ENCODE peak calls at places on chromosomes 16 and 17, in five cellular contexts. S, A, W, T and M are unnamed samples.

GRCh38 chr17:39139137-39139516 is 12.3 kb downstream of the PLXDC1 start:
- DNase-seq in S (no peak), A (no peak), W (no peak), T (no peak), M (no peak)

GRCh38 chr17:76378548-76379274 is 5.7 kb upstream of the SPHK1 start:
- DNase-seq in S (no peak), A (no peak), W (no peak), T (no peak), M (no peak)

GRCh38 chr17:2253362-2253761 is 50.2 kb downstream of the SMG6 start:
- DNase-seq in S (no peak), A (no peak), W (no peak), T (no peak), M (no peak)

GRCh38 chr16:65534121-65534528 is 412.3 kb upstream of the CDH11 start:
- DNase-seq in S (no peak), A (no peak), W (no peak), T (no peak), M (no peak)

GRCh38 chr16:28538733-28539596 is at the start of gene NUPR1:
- DNase-seq in S (no peak), A (no peak), W (no peak), T (no peak), M (no peak)

GRCh38 chr16:49837673-49838360 is 18.1 kb downstream of the ZNF423 start:
- DNase-seq in S (no peak), A (no peak), W (no peak), T (no peak), M (no peak)

GRCh38 chr16:21611546-21612384 is 12.4 kb downstream of the METTL9 start:
- DNase-seq in S (no peak), A (no peak), W (no peak), T (no peak), M (no peak)

GRCh38 chr17:42484304-42484703 is 25.6 kb downstream of the ATP6V0A1 start:
- DNase-seq in S (peak; percentile 83), A (no peak), W (peak; percentile 7), T (peak; percentile 4), M (peak; percentile 100)

GRCh38 chr16:10744370-10745030 is 858 bp downstream of the NUBP1 start:
- DNase-seq in S (peak; percentile 48), A (peak; percentile 2), W (no peak), T (no peak), M (no peak)

GRCh38 chr16:4369006-4369766 is 2.5 kb upstream of the VASN start:
- DNase-seq in S (no peak), A (no peak), W (no peak), T (no peak), M (no peak)

GRCh38 chr17:50953831-50954601 is 87.9 kb upstream of the TOB1 start:
- DNase-seq in S (no peak), A (no peak), W (peak; percentile 49), T (no peak), M (no peak)

GRCh38 chr17:9356488-9356911 is 219.1 kb downstream of the STX8 start:
- DNase-seq in S (no peak), A (no peak), W (peak; percentile 24), T (no peak), M (no peak)

GRCh38 chr16:27689711-27690110 is 139.8 kb downstream of the KATNIP start:
- DNase-seq in S (no peak), A (no peak), W (no peak), T (no peak), M (no peak)

GRCh38 chr17:66833201-66833600 is 1.7 kb upstream of the CACNG5 start:
- DNase-seq in S (no peak), A (no peak), W (no peak), T (no peak), M (no peak)

GRCh38 chr17:17206913-17207368 is 808 bp upstream of the PLD6 start:
- DNase-seq in S (no peak), A (no peak), W (no peak), T (no peak), M (no peak)

GRCh38 chr17:35521150-35521549 is 16.3 kb downstream of the SLFN12L start:
- DNase-seq in S (no peak), A (no peak), W (no peak), T (no peak), M (no peak)

GRCh38 chr16:27304881-27305280 is 8.9 kb upstream of the IL4R start:
- DNase-seq in S (no peak), A (no peak), W (no peak), T (no peak), M (no peak)

GRCh38 chr16:70250748-70251650 is 741 bp downstream of the EXOSC6 start:
- DNase-seq in S (peak; percentile 36), A (no peak), W (peak; percentile 59), T (no peak), M (no peak)

GRCh38 chr16:22010902-22011301 is 3.0 kb downstream of the MOSMO start:
- DNase-seq in S (no peak), A (no peak), W (no peak), T (no peak), M (no peak)

GRCh38 chr17:29250666-29251065 is 4.0 kb downstream of the CRYBA1 start:
- DNase-seq in S (no peak), A (no peak), W (no peak), T (no peak), M (no peak)

GRCh38 chr17:266701-267656 is 85.5 kb upstream of the DOC2B start:
- DNase-seq in S (no peak), A (no peak), W (no peak), T (no peak), M (no peak)

GRCh38 chr16:29029168-29029994 is 44.5 kb downstream of the LAT start:
- DNase-seq in S (no peak), A (no peak), W (peak; percentile 79), T (no peak), M (no peak)

GRCh38 chr17:18028684-18029540 is 10.1 kb downstream of the ATPAF2 start:
- DNase-seq in S (no peak), A (no peak), W (no peak), T (no peak), M (no peak)

GRCh38 chr16:29809031-29809747 is 2.8 kb upstream of the PRRT2 start:
- DNase-seq in S (no peak), A (no peak), W (no peak), T (no peak), M (no peak)

DNA sequence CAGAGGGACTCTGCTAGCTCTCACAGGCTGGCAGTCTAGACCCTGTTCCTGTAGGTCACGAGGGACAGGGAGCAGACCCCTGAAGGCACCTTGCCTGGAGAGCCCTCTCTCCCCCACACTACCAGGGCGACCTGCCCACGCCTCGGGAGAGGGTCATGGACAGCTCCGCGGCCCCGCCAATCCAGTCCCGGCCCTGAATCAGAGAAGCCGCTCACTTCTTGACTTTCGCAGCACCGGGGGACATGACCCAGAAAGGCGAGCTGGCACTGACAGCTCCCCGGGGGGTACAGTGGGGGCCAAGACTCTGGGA is 5.1 kb downstream of the KIFC3 start:
- DNase-seq in S (no peak), A (no peak), W (no peak), T (no peak), M (no peak)
- H3K4me3 ChIP-seq in S (peak overlapping the region; percentile 78), A (no peak overlapping the region), W (no peak overlapping the region), T (no peak overlapping the region), M (no peak overlapping the region)

GRCh38 chr17:75348386-75349012 is 57.0 kb downstream of the GRB2 start:
- DNase-seq in S (no peak), A (no peak), W (no peak), T (no peak), M (no peak)

GRCh38 chr17:75350029-75350428 is 55.4 kb downstream of the GRB2 start:
- DNase-seq in S (no peak), A (no peak), W (no peak), T (no peak), M (no peak)

GRCh38 chr17:75350706-75351105 is 54.8 kb downstream of the GRB2 start:
- DNase-seq in S (no peak), A (no peak), W (no peak), T (no peak), M (no peak)

GRCh38 chr17:75352079-75352569 is 53.4 kb downstream of the GRB2 start:
- DNase-seq in S (no peak), A (no peak), W (peak; percentile 38), T (no peak), M (no peak)

DNA sequence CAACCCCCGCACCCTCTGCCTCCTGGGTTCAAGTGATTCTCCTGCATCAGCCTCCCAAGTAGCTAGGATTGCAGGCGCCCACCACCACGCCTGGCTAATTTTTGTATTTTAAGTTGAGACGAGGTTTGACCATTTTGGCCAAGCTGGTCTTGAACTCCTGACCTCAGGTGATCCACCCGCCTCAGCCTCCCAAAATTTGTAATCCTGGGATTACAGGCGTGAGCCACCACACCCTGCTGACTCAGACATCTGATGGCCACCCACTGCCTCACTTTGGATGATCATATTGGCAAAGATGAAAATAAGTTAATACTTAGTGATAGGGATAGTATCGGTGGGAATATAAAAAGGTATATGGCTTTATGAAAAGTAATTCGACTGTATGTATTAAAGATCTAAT is 55.9 kb downstream of the GRB2 start:
- DNase-seq in S (no peak), A (no peak), W (no peak), T (no peak), M (no peak)
- H3K4me3 ChIP-seq in S (no peak overlapping the region), A (no peak overlapping the region), W (no peak overlapping the region), T (no peak overlapping the region), M (no peak overlapping the region)

GRCh38 chr16:67723151-67723915 is 4.2 kb upstream of the GFOD2 start:
- DNase-seq in S (no peak), A (no peak), W (no peak), T (no peak), M (no peak)

GRCh38 chr16:67719048-67719777 is at the start of gene GFOD2:
- DNase-seq in S (peak; percentile 94), A (peak; percentile 90), W (peak; percentile 96), T (peak; percentile 74), M (peak; percentile 90)

GRCh38 chr16:67718668-67719047 is 458 bp downstream of the GFOD2 start:
- DNase-seq in S (peak; percentile 16), A (no peak), W (peak; percentile 25), T (no peak), M (no peak)

GRCh38 chr16:67719778-67720144 is 645 bp upstream of the GFOD2 start:
- DNase-seq in S (peak; percentile 29), A (no peak), W (peak; percentile 30), T (no peak), M (no peak)

DNA sequence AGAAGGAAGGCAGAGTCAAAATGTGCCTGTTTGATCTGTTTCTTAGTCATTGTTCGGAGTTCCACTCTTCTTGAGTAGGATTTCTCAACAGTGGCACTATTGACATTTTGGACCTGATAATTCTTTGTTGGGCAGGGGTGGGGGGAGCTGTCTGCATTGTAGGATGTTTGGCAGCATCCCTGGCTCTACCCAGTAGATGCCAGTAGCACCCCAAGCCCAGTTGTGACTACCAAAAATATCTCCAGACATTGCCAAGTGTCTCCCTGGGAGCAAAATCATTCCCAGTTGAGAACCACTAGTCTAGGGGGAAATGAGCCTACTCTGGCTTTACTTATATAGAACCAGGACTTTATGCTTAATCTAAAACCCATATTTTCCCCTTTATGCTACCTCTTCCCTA is 1.1 kb upstream of the GFOD2 start:
- DNase-seq in S (no peak), A (no peak), W (no peak), T (no peak), M (no peak)
- H3K4me3 ChIP-seq in S (peak overlapping the region; percentile 98), A (no peak overlapping the region), W (peak overlapping the region; percentile 77), T (peak overlapping the region; percentile 73), M (peak overlapping the region; percentile 96)

DNA sequence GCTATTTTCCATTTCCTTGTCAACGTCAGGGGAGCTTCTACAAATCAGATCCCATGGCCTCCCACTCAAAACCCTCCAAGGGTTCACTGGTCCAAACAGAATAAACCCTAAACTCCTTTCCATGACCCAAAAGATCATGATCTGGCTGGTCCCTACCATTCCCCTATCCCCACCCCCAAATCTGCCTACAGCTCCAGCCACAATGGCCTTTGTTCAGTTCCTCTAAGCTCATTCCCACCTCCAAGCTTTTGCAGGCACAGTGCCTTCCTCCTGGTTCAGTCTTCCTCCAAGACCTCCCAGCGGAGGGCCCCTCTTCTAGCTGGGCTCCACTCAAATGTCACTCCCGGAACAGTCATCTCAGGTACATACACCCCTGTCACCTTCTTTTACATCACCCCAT is 2.0 kb downstream of the GPRC5B start:
- DNase-seq in S (no peak), A (no peak), W (no peak), T (no peak), M (no peak)
- H3K4me3 ChIP-seq in S (no peak overlapping the region), A (peak overlapping the region; percentile 94), W (no peak overlapping the region), T (no peak overlapping the region), M (no peak overlapping the region)